ENCODE peak calls at places on chromosomes 3 and 15, in eight cellular contexts. U is hypothalamus; H is ELR; Q is stimulated activated CD4-positive, alpha-beta T cell treated with anti-CD3 and anti-CD28 coated beads, Interleukin-12 subunit alpha, Interleukin-12 subunit beta, amount 100 ng/mL, for 4 hours; W is heart left ventricle; O is NCI-H446; I is body of pancreas; T is NCI-H187. R is an unnamed sample.

GRCh38 chr15:61556037-61556648 is 327.0 kb upstream of the RORA start:
- DNase-seq in U (no peak), H (peak; percentile 70), Q (no peak), W (no peak), O (no peak), I (no peak), T (no peak), R (no peak)

GRCh38 chr3:171417813-171418212 is 42.4 kb downstream of the TNIK start:
- DNase-seq in U (no peak), H (peak; percentile 82), Q (no peak), W (peak; percentile 17), O (no peak), I (peak; percentile 8), T (no peak), R (no peak)

GRCh38 chr3:60948488-60948887 is 302.8 kb downstream of the FHIT start:
- DNase-seq in U (no peak), H (no peak), Q (no peak), W (no peak), O (peak; percentile 10), I (no peak), T (no peak), R (no peak)

GRCh38 chr15:51349156-51349844 is 7.8 kb downstream of the GLDN start:
- DNase-seq in U (no peak), H (no peak), Q (no peak), W (peak; percentile 32), O (no peak), I (no peak), T (no peak), R (no peak)

GRCh38 chr15:26115229-26115943 is 252.3 kb upstream of the ATP10A start:
- DNase-seq in U (no peak), H (no peak), Q (no peak), W (no peak), O (no peak), I (no peak), T (no peak), R (no peak)

GRCh38 chr3:124492824-124493223 is 237.4 kb upstream of the UMPS start:
- DNase-seq in U (no peak), H (peak; percentile 57), Q (no peak), W (peak; percentile 22), O (no peak), I (peak; percentile 73), T (peak; percentile 48), R (no peak)

GRCh38 chr15:91824256-91824655 is 29.3 kb upstream of the SLCO3A1 start:
- DNase-seq in U (no peak), H (no peak), Q (no peak), W (peak; percentile 74), O (no peak), I (no peak), T (no peak), R (no peak)

GRCh38 chr15:25725758-25726157 is 137.4 kb downstream of the ATP10A start:
- DNase-seq in U (no peak), H (no peak), Q (no peak), W (no peak), O (no peak), I (no peak), T (no peak), R (no peak)

GRCh38 chr15:44736261-44736765 is at the start of gene TRIM69:
- DNase-seq in U (no peak), H (no peak), Q (no peak), W (no peak), O (no peak), I (no peak), T (no peak), R (no peak)

GRCh38 chr15:90594297-90594696 is 64.6 kb downstream of the CRTC3 start:
- DNase-seq in U (no peak), H (no peak), Q (peak; percentile 67), W (peak; percentile 77), O (no peak), I (peak; percentile 83), T (no peak), R (peak; percentile 61)

GRCh38 chr3:41863024-41863423 is 98.9 kb downstream of the ULK4 start:
- DNase-seq in U (no peak), H (peak; percentile 14), Q (no peak), W (no peak), O (no peak), I (no peak), T (no peak), R (no peak)

GRCh38 chr15:42465520-42466259 is 25.3 kb downstream of the ZNF106 start:
- DNase-seq in U (no peak), H (no peak), Q (no peak), W (no peak), O (no peak), I (no peak), T (no peak), R (no peak)

GRCh38 chr15:62578548-62578947 is 413.5 kb upstream of the C2CD4B start:
- DNase-seq in U (no peak), H (no peak), Q (no peak), W (no peak), O (no peak), I (no peak), T (no peak), R (no peak)

GRCh38 chr3:178385280-178385952 is 150.8 kb upstream of the KCNMB2 start:
- DNase-seq in U (no peak), H (peak; percentile 56), Q (no peak), W (no peak), O (peak; percentile 60), I (peak; percentile 22), T (no peak), R (no peak)

GRCh38 chr3:73536336-73536895 is 88.3 kb downstream of the PDZRN3 start:
- DNase-seq in U (no peak), H (no peak), Q (no peak), W (no peak), O (no peak), I (no peak), T (no peak), R (no peak)